ENCODE peak calls at places on chromosomes 5 and 9, in five cellular contexts. Q is H54, T is HT1080, U is NCI-H1092, H is amygdala. C is an unnamed sample.
A peak's percentile ranks its signal among the peaks of the same experiment; 100 is the strongest.

GRCh38 chr5:7422262-7422661 is 26.3 kb downstream of the ADCY2 start:
- DNase-seq in T (no peak), H (no peak), Q (no peak), U (no peak), C (no peak)

GRCh38 chr5:64693636-64694035 is 3.3 kb downstream of the SHISAL2B start:
- DNase-seq in Q (no peak), H (no peak), T (peak; percentile 32), U (no peak), C (peak; percentile 46)

GRCh38 chr5:42242829-42243485 is 180.3 kb upstream of the GHR start:
- DNase-seq in T (no peak), H (no peak), Q (no peak), U (no peak), C (no peak)

GRCh38 chr5:128538249-128539037 is 398 bp upstream of the FBN2 start:
- DNase-seq in U (no peak), T (peak; percentile 62), Q (no peak), H (no peak), C (no peak)

GRCh38 chr5:159817262-159818029 is 98.8 kb upstream of the ADRA1B start:
- DNase-seq in Q (no peak), U (no peak), H (no peak), T (no peak), C (no peak)

GRCh38 chr5:13328316-13328715 is 616.2 kb downstream of the DNAH5 start:
- DNase-seq in H (no peak), U (no peak), T (peak; percentile 36), Q (no peak), C (no peak)

GRCh38 chr5:149853019-149853648 is 91.5 kb downstream of the PDE6A start:
- DNase-seq in U (no peak), T (peak; percentile 61), H (peak; percentile 29), Q (peak; percentile 55), C (peak; percentile 69)

GRCh38 chr5:139677404-139678282 is 29.5 kb downstream of the CXXC5 start:
- DNase-seq in T (no peak), H (no peak), Q (no peak), U (peak; percentile 32), C (no peak)

GRCh38 chr5:59146729-59147128 is 563.9 kb downstream of the RAB3C start:
- DNase-seq in H (no peak), U (no peak), Q (no peak), T (no peak), C (no peak)

GRCh38 chr5:133275631-133276030 is 223.8 kb downstream of the HSPA4 start:
- DNase-seq in T (no peak), Q (no peak), H (no peak), U (no peak), C (no peak)

GRCh38 chr5:891837-892389 is 688 bp downstream of the BRD9 start:
- DNase-seq in T (peak; percentile 32), Q (peak; percentile 67), U (no peak), H (no peak), C (peak; percentile 37)

GRCh38 chr5:67375606-67376005 is 179.0 kb upstream of the CD180 start:
- DNase-seq in Q (no peak), H (no peak), U (no peak), T (no peak), C (no peak)

GRCh38 chr9:99694393-99694792 is 127.3 kb upstream of the NR4A3 start:
- DNase-seq in H (no peak), Q (no peak), T (no peak), U (no peak), C (no peak)

GRCh38 chr5:137192293-137192743 is 306.8 kb downstream of the SPOCK1 start:
- DNase-seq in T (peak; percentile 69), H (no peak), Q (no peak), U (no peak), C (no peak)

GRCh38 chr5:56489272-56489671 is 256.1 kb upstream of the ANKRD55 start:
- DNase-seq in H (no peak), U (no peak), Q (no peak), T (no peak), C (no peak)

GRCh38 chr9:109421034-109421700 is 76.9 kb downstream of the PTPN3 start:
- DNase-seq in Q (no peak), T (no peak), H (no peak), U (no peak), C (no peak)

GRCh38 chr5:142618125-142618524 is 67.8 kb downstream of the FGF1 start:
- DNase-seq in T (peak; percentile 90), H (no peak), Q (peak; percentile 30), U (no peak), C (peak; percentile 84)

GRCh38 chr9:121288557-121288873 is 20.6 kb downstream of the GSN start:
- DNase-seq in U (no peak), T (no peak), H (no peak), Q (no peak), C (no peak)

GRCh38 chr5:85681871-85682270 is 935.9 kb upstream of the COX7C start:
- DNase-seq in H (no peak), U (no peak), Q (no peak), T (no peak), C (no peak)

GRCh38 chr5:111641533-111642230 is 115.3 kb downstream of the NREP start:
- DNase-seq in Q (no peak), U (no peak), T (peak; percentile 9), H (no peak), C (no peak)

GRCh38 chr9:110050925-110051355 is 157.0 kb downstream of the C9orf152 start:
- DNase-seq in H (no peak), T (peak; percentile 96), U (no peak), Q (peak; percentile 56), C (peak; percentile 97)

GRCh38 chr9:85743290-85744128 is 1.8 kb upstream of the AGTPBP1 start:
- DNase-seq in Q (peak; percentile 49), U (no peak), T (peak; percentile 90), H (no peak), C (peak; percentile 71)

GRCh38 chr9:134891016-134891589 is 10.5 kb downstream of the FCN2 start:
- DNase-seq in Q (no peak), H (no peak), U (no peak), T (no peak), C (peak; percentile 29)

GRCh38 chr9:114273461-114273881 is 49.4 kb upstream of the ORM1 start:
- DNase-seq in Q (peak; percentile 63), T (no peak), H (no peak), U (no peak), C (no peak)

C was measured in RKO.